ENCODE peak calls at places on chromosome 12, in five cellular contexts. P, I, C, Z and B are unnamed samples.
A peak's percentile ranks its signal among the peaks of the same experiment; 100 is the strongest.

GRCh38 chr12:42798811-42799438 is 209.4 kb upstream of the PRICKLE1 start:
- ATAC-seq in I (no peak), Z (no peak), C (no peak), P (no peak), B (no peak)

GRCh38 chr12:14974633-14975032 is 1.8 kb downstream of the PDE6H start:
- ATAC-seq in C (no peak), P (no peak), I (no peak), Z (no peak), B (no peak)

GRCh38 chr12:124379938-124380754 is 85.3 kb downstream of the RFLNA start:
- ATAC-seq in Z (peak; percentile 69), C (no peak), I (no peak), P (no peak), B (peak; percentile 76)

GRCh38 chr12:112473056-112473455 is 54.3 kb downstream of the PTPN11 start:
- ATAC-seq in C (no peak), P (peak; percentile 51), I (peak; percentile 40), Z (no peak), B (no peak)

GRCh38 chr12:79844693-79845092 is 90.2 kb downstream of the PPP1R12A start:
- ATAC-seq in P (peak; percentile 65), C (no peak), I (no peak), Z (no peak), B (no peak)

GRCh38 chr12:108665608-108666202 is 32.0 kb upstream of the SELPLG start:
- ATAC-seq in C (peak; percentile 60), I (no peak), Z (no peak), P (no peak), B (no peak)

GRCh38 chr12:48861111-48861510 is 4.6 kb downstream of the RND1 start:
- ATAC-seq in C (no peak), P (no peak), Z (no peak), I (no peak), B (no peak)

GRCh38 chr12:108131035-108131434 is 1.9 kb downstream of the WSCD2 start:
- ATAC-seq in Z (no peak), C (no peak), P (no peak), I (no peak), B (no peak)

GRCh38 chr12:65656904-65657351 is 167.4 kb upstream of the HMGA2 start:
- ATAC-seq in P (no peak), I (peak; percentile 75), C (no peak), Z (no peak), B (no peak)

GRCh38 chr12:108141600-108142145 is 12.6 kb downstream of the WSCD2 start:
- ATAC-seq in P (no peak), I (no peak), C (no peak), Z (no peak), B (no peak)

GRCh38 chr12:110906516-110906915 is 13.9 kb downstream of the MYL2 start:
- ATAC-seq in C (no peak), P (no peak), I (peak; percentile 79), Z (no peak), B (no peak)

GRCh38 chr12:123897221-123897620 is 75.4 kb downstream of the CCDC92 start:
- ATAC-seq in I (no peak), C (no peak), Z (no peak), P (no peak), B (no peak)

GRCh38 chr12:96883571-96883970 is 23.5 kb upstream of the NEDD1 start:
- ATAC-seq in C (no peak), P (no peak), I (no peak), Z (no peak), B (no peak)

GRCh38 chr12:20434993-20435392 is 66.7 kb downstream of the PDE3A start:
- ATAC-seq in P (no peak), C (no peak), I (no peak), Z (no peak), B (no peak)

GRCh38 chr12:28555729-28556128 is 365.5 kb downstream of the CCDC91 start:
- ATAC-seq in P (no peak), Z (no peak), I (no peak), C (no peak), B (no peak)

GRCh38 chr12:62659457-62660295 is 193.1 kb downstream of the MON2 start:
- ATAC-seq in I (no peak), C (no peak), Z (no peak), P (no peak), B (no peak)

GRCh38 chr12:93166891-93167307 is 210.8 kb upstream of the NUDT4 start:
- ATAC-seq in I (peak; percentile 86), P (no peak), Z (no peak), C (no peak), B (no peak)

GRCh38 chr12:11499802-11500201 is 104.4 kb upstream of the PRB2 start:
- ATAC-seq in P (no peak), Z (no peak), I (peak; percentile 9), C (no peak), B (no peak)

GRCh38 chr12:34379142-34379541 is 356.8 kb downstream of the ALG10 start:
- ATAC-seq in C (no peak), Z (no peak), I (no peak), P (no peak), B (no peak)

GRCh38 chr12:121827351-121828099 is 23.7 kb downstream of the SETD1B start:
- ATAC-seq in C (peak; percentile 20), I (no peak), Z (no peak), P (no peak), B (no peak)

GRCh38 chr12:29451886-29452285 is 45.6 kb downstream of the OVCH1 start:
- ATAC-seq in I (no peak), Z (no peak), P (no peak), C (no peak), B (no peak)

GRCh38 chr12:52258335-52258901 is 16.0 kb upstream of the KRT86 start:
- ATAC-seq in C (no peak), I (no peak), Z (no peak), P (no peak), B (peak; percentile 33)

GRCh38 chr12:107369679-107370078 is 276.3 kb upstream of the CRY1 start:
- ATAC-seq in I (no peak), P (no peak), Z (no peak), C (no peak), B (no peak)

GRCh38 chr12:106511365-106511764 is 71.4 kb upstream of the RFX4 start:
- ATAC-seq in P (peak; percentile 21), C (no peak), Z (no peak), I (no peak), B (no peak)

GRCh38 chr12:14845350-14845750 is 2.0 kb upstream of the ART4 start:
- ATAC-seq in I (peak; percentile 82), P (peak; percentile 74), C (no peak), Z (peak; percentile 79), B (peak; percentile 48)

GRCh38 chr12:132924356-132924755 is 31.8 kb downstream of the ZNF605 start:
- ATAC-seq in Z (no peak), I (no peak), P (no peak), C (no peak), B (no peak)

GRCh38 chr12:6751767-6752166 is 1.2 kb downstream of the MLF2 start:
- ATAC-seq in Z (no peak), P (no peak), C (no peak), I (no peak), B (no peak)

GRCh38 chr12:130157998-130158774 is 4.1 kb upstream of the FZD10 start:
- ATAC-seq in I (no peak), Z (no peak), C (no peak), P (no peak), B (no peak)
- H3K27me3 ChIP-seq in I (no peaks in the 10 kb centered on the region), Z (peaks cover 5% of the 10 kb centered on the region), C (peaks cover 3% of the 10 kb centered on the region), P (peaks cover 29% of the 10 kb centered on the region), B (peaks cover 87% of the 10 kb centered on the region)

DNA sequence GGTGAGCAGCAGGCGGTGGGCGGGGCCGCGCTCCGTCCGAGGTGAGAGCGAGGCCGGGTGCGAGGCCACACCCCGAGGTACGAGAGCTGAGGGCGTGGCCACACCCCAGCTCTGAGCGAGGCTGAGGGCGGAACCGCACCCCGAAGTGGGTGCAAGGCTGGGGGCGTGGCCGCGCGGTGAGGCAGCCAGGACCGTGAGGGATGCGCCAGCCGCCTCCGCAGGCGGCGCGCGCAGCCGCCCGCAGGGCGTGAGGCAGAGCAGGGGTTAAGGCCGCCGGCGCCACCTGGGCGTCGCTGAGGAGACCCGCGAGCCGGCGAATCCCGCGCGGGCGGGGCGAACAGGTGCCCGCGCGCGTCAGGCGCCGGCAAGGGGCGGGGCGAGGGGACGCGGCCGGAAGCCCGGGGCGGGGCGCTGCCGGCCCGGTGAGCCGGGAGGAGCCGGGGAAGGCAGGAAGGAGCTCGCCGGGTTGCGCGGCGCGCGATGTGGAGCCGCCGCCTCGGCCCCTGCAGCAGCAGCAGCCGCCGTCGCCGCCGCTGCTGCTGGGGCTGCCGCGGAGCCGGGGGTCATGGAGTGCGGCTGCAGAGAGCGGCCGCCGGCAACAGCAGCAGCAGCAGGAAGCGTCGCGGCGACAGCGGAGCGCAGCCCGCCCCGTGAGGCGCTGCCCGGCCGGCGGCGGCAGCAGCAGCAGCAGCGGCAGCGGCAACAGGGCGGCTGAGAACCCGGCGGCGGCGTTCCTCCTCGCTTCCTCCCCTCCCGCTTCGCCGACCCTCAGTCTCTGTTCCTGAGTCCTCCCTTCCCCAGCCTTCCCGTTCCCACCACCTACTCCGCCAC is at the start of gene BICDL1:
- ATAC-seq in Z (peak; percentile 97), P (peak; percentile 95), I (peak; percentile 91), C (peak; percentile 79), B (peak; percentile 65)
- TF ChIP-seq POLR2A in Z (peak; percentile 68), P (no peak), I (peak; percentile 60), C (no peak), B (no peak)

GRCh38 chr12:104057771-104058197 is 6.5 kb upstream of the HCFC2 start:
- ATAC-seq in C (peak; percentile 56), Z (no peak), I (peak; percentile 68), P (peak; percentile 77), B (no peak)

GRCh38 chr12:104058796-104059195 is 5.5 kb upstream of the HCFC2 start:
- ATAC-seq in C (no peak), I (no peak), Z (no peak), P (no peak), B (no peak)

GRCh38 chr12:104063712-104064030 is 660 bp upstream of the HCFC2 start:
- ATAC-seq in C (peak; percentile 61), I (peak; percentile 65), Z (peak; percentile 7), P (peak; percentile 4), B (peak; percentile 14)

GRCh38 chr12:104059963-104060362 is 4.4 kb upstream of the HCFC2 start:
- ATAC-seq in Z (no peak), P (no peak), C (no peak), I (no peak), B (no peak)

GRCh38 chr12:104060791-104061190 is 3.5 kb upstream of the HCFC2 start:
- ATAC-seq in P (no peak), I (no peak), Z (no peak), C (no peak), B (no peak)
- TF ChIP-seq EP300 in P (no peak), I (no peak), Z (no peak), C (no peak), B (no peak)

GRCh38 chr12:54527631-54527929 is 21.8 kb upstream of the PDE1B start:
- ATAC-seq in Z (no peak), C (no peak), P (no peak), I (no peak), B (no peak)
- H3K27me3 ChIP-seq in Z (no peaks in the 10 kb centered on the region), C (no peaks in the 10 kb centered on the region), P (no peaks in the 10 kb centered on the region), I (no peaks in the 10 kb centered on the region), B (no peaks in the 10 kb centered on the region)

DNA sequence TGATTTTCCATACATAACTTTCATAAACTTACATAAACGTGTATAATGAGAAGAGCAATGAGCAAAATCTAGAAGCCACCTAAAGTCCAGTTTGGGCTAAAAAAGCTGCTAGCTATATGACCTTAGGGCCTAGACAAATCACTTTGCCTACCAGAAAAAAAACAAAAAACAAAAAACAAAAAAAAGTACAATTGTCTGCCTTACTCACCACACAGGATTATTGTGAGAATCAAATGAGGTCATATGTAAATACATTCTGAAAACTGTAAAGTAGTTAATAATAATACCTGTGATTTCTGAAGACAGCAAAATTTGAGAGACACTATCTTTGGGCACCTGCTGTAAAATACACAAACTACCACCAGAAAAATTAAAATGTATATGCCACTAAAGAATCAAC is 4.2 kb downstream of the ATP2B1 start:
- ATAC-seq in P (no peak), I (no peak), C (no peak), Z (no peak), B (no peak)
- TF ChIP-seq POLR2A in P (no peak), I (no peak), C (no peak), Z (no peak), B (no peak)